ENCODE peak calls at places on chromosomes 1 and 21, in six cellular contexts. Q is GM12878, F is K562, V is HepG2, Y is H1, R is GM12892. O is an unnamed sample.

GRCh38 chr1:209626633-209627348 is 25.4 kb downstream of the LAMB3 start:
- DNase-seq in V (no peak), R (no peak), Y (no peak), F (no peak), Q (no peak), O (no peak)

GRCh38 chr1:248824701-248825100 is 1.0 kb downstream of the SH3BP5L start:
- DNase-seq in Y (no peak), F (no peak), R (no peak), V (no peak), Q (no peak), O (no peak)

GRCh38 chr1:54298284-54299033 is 98.5 kb downstream of the MRPL37 start:
- DNase-seq in R (no peak), V (no peak), F (no peak), Q (no peak), Y (no peak), O (no peak)

GRCh38 chr21:36784942-36785341 is 86.0 kb downstream of the SIM2 start:
- DNase-seq in Y (no peak), Q (no peak), F (no peak), R (no peak), V (no peak), O (no peak)

GRCh38 chr1:11692899-11693590 is 1.5 kb downstream of the DRAXIN start:
- DNase-seq in V (no peak), Q (no peak), Y (no peak), R (no peak), F (peak; percentile 63), O (no peak)

GRCh38 chr1:94105957-94106529 is 14.9 kb downstream of the ABCA4 start:
- DNase-seq in Y (no peak), F (no peak), R (no peak), Q (no peak), V (no peak), O (peak; percentile 25)

GRCh38 chr1:17731460-17731859 is 23.7 kb upstream of the ACTL8 start:
- DNase-seq in Y (no peak), F (no peak), V (no peak), R (no peak), Q (no peak), O (no peak)

GRCh38 chr1:110087812-110088738 is 17.6 kb upstream of the ALX3 start:
- DNase-seq in F (peak; percentile 84), R (peak; percentile 54), V (peak; percentile 54), Q (no peak), Y (no peak), O (peak; percentile 48)

GRCh38 chr1:166136699-166137401 is 30.0 kb downstream of the FAM78B start:
- DNase-seq in V (no peak), F (no peak), Q (no peak), R (no peak), Y (no peak), O (no peak)

GRCh38 chr1:190478193-190479007 is 736 bp upstream of the BRINP3 start:
- DNase-seq in V (no peak), Q (no peak), F (no peak), Y (no peak), R (no peak), O (no peak)

GRCh38 chr1:226903819-226904710 is 33.6 kb downstream of the PSEN2 start:
- DNase-seq in F (no peak), R (no peak), Q (no peak), Y (no peak), V (no peak), O (no peak)

GRCh38 chr1:23283660-23284602 is 60.2 kb downstream of the HNRNPR start:
- DNase-seq in Q (no peak), V (no peak), R (no peak), F (no peak), Y (no peak), O (no peak)

GRCh38 chr1:232886304-232886703 is 64.1 kb upstream of the NTPCR start:
- DNase-seq in Y (no peak), V (no peak), Q (no peak), R (no peak), F (no peak), O (no peak)

GRCh38 chr1:6770727-6771567 is 14.3 kb upstream of the CAMTA1 start:
- DNase-seq in Q (no peak), F (no peak), Y (peak; percentile 17), R (no peak), V (peak; percentile 37), O (no peak)

GRCh38 chr1:28136636-28137613 is 39.6 kb downstream of the PTAFR start:
- DNase-seq in V (no peak), Y (no peak), F (no peak), Q (no peak), R (no peak), O (no peak)

GRCh38 chr1:92291372-92291999 is 7.3 kb downstream of the GLMN start:
- DNase-seq in Q (no peak), R (no peak), F (peak; percentile 31), Y (no peak), V (peak; percentile 52), O (no peak)

GRCh38 chr1:229363723-229364122 is 20.9 kb upstream of the CCSAP start:
- DNase-seq in F (no peak), V (no peak), R (no peak), Y (no peak), Q (no peak), O (no peak)

GRCh38 chr1:235278915-235279292 is 49.1 kb downstream of the ARID4B start:
- DNase-seq in V (no peak), Q (no peak), Y (no peak), R (no peak), F (no peak), O (no peak)

GRCh38 chr21:45613396-45613795 is 30.1 kb upstream of the PCBP3 start:
- DNase-seq in V (no peak), F (no peak), Y (no peak), Q (no peak), R (no peak), O (no peak)

GRCh38 chr1:159800177-159800935 is 1.8 kb upstream of the FCRL6 start:
- DNase-seq in F (no peak), Y (no peak), V (no peak), R (no peak), Q (peak; percentile 39), O (no peak)

GRCh38 chr1:41314376-41314775 is 46.9 kb upstream of the FOXO6 start:
- DNase-seq in F (no peak), Q (no peak), R (no peak), V (no peak), Y (no peak), O (no peak)

GRCh38 chr1:161935264-161935663 is 88.4 kb downstream of the OLFML2B start:
- DNase-seq in Y (no peak), R (no peak), Q (no peak), V (no peak), F (no peak), O (no peak)

GRCh38 chr1:99252630-99253029 is 11.7 kb upstream of the PLPPR4 start:
- DNase-seq in F (no peak), Y (peak; percentile 15), V (no peak), R (no peak), Q (no peak), O (no peak)

GRCh38 chr1:112718691-112719418 is 3.7 kb upstream of the PPM1J start:
- DNase-seq in Q (no peak), V (no peak), R (peak; percentile 69), Y (no peak), F (peak; percentile 70), O (peak; percentile 75)

GRCh38 chr1:169894424-169895145 is 889 bp upstream of the SCYL3 start:
- DNase-seq in V (no peak), R (no peak), Y (no peak), Q (no peak), F (peak; percentile 38), O (no peak)

GRCh38 chr1:169891539-169891885 is 2.2 kb downstream of the SCYL3 start:
- DNase-seq in F (no peak), R (no peak), Q (no peak), V (no peak), Y (no peak), O (no peak)

GRCh38 chr1:169892176-169892818 is 1.4 kb downstream of the SCYL3 start:
- DNase-seq in F (no peak), V (no peak), R (no peak), Q (no peak), Y (no peak), O (no peak)

GRCh38 chr1:169893645-169894423 is at the start of gene SCYL3:
- DNase-seq in Q (peak; percentile 98), R (peak; percentile 73), Y (peak; percentile 89), V (peak; percentile 96), F (peak; percentile 98), O (peak; percentile 68)

GRCh38 chr1:169892819-169893644 is 664 bp downstream of the SCYL3 start:
- DNase-seq in Y (no peak), R (no peak), F (no peak), Q (no peak), V (no peak), O (no peak)
- TF ChIP-seq TAF1 in Y (no peak), R (no peak), F (no peak), Q (peak; percentile 46), V (no peak), O (no peak)

GRCh38 chr21:31403596-31404333 is 59.7 kb upstream of the TIAM1 start:
- DNase-seq in V (no peak), Q (no peak), Y (no peak), F (no peak), R (no peak), O (no peak)
- TF ChIP-seq POLR2AphosphoS5 in V (no peak), Q (no peak), Y (no peak), F (no peak), R (no peak), O (no peak)

DNA sequence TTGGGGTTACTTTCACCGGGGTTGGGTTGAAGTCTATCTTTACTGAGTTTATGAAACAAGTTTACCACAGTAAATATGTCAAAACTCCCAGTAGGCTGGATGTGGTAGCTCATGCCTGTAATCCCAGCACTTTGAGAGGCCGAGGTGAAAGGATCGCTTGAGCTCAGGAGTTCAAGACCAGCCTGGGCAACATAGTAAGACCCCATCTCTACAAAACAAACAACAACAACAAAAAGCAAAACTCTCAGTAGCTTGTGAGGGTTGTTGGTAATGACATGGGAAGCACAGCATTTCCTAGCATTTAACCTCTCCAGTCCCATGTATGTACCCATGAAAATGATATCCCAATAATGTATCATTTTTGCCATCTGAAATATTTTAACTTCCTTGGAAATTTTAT is 34.7 kb downstream of the GJA5 start:
- DNase-seq in Y (no peak), F (no peak), Q (no peak), V (no peak), R (no peak), O (no peak)
- TF ChIP-seq POLR2A in Y (no peak), F (no peak), Q (no peak), V (no peak), R (no peak), O (no peak)

GRCh38 chr21:39593522-39593921 is 19.2 kb upstream of the B3GALT5 start:
- DNase-seq in F (no peak), Q (no peak), V (no peak), Y (no peak), R (no peak), O (no peak)
- TF ChIP-seq TAF1 in F (no peak), Q (no peak), V (no peak), Y (no peak), R (no peak), O (no peak)